ENCODE peak calls at places on chromosomes 6 and 20, in four cellular contexts. Q is HepG2, V is A549, G is H1. N is an unnamed sample.

GRCh38 chr6:25257686-25258348 is 21.4 kb upstream of the CARMIL1 start:
- DNase-seq in Q (no peak), V (no peak), G (no peak), N (no peak)

GRCh38 chr6:152625213-152625612 is 11.9 kb downstream of the SYNE1 start:
- DNase-seq in Q (no peak), V (no peak), G (no peak), N (no peak)

GRCh38 chr20:34578521-34579147 is 20.1 kb downstream of the MAP1LC3A start:
- DNase-seq in Q (no peak), V (no peak), G (no peak), N (no peak)

GRCh38 chr6:106461084-106461483 is 100.6 kb downstream of the CRYBG1 start:
- DNase-seq in Q (no peak), V (no peak), G (no peak), N (no peak)

GRCh38 chr6:110547266-110547964 is 71.0 kb upstream of the SLC22A16 start:
- DNase-seq in Q (peak), V (no peak), G (no peak), N (no peak)

GRCh38 chr6:16095180-16095579 is 33.7 kb upstream of the MYLIP start:
- DNase-seq in Q (no peak), V (no peak), G (no peak), N (no peak)

GRCh38 chr6:134299236-134299635 is 18.7 kb downstream of the SGK1 start:
- DNase-seq in Q (peak), V (peak), G (no peak), N (no peak)

GRCh38 chr6:111750753-111751684 is 122.2 kb downstream of the FYN start:
- DNase-seq in Q (no peak), V (no peak), G (peak), N (no peak)

GRCh38 chr6:151723152-151723551 is 84.3 kb upstream of the ESR1 start:
- DNase-seq in Q (no peak), V (no peak), G (no peak), N (no peak)

DNA sequence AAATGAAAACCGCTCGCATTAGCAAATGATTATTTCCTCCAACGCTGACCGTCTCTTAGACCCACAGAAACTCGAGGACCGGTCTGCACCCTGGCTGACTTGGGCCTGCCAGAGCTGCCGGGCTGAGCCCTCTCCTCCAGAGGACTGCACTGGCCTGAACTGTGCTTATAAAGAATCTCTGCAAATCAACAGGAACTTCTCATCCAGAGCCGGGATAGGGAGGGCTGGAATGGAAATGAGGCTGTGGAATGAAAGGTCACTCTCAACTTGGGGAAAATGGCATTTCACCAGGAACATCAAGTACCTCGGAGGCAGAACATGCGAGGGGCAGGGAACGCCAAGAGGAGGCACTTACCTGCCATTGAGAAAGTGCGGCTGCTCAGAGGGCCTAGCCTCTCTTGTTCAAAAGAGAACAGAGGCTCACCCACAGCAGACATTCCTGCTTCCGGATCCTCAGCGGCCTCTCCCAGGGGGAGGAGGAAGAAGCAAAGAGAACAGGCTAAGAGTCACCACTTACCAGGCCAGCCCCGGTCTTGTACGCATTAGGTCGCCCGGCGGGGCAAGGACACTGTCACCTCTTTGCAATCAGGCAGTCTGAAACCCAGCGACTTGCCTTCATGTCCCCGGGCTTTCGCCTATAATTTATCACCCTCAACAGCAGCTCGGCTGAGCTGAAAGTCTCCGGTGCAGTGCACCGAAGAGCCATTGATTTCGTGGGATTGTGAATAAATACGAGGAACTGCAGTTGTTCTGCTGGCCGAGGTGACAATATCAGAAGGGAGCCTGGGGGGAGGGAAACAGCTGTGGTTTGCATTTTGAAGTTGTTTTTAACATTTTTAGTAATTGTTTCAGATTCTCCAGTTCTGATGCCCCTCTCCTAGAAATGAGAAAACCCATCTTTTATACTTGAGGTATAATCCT is 37.6 kb downstream of the ZMYND8 start:
- DNase-seq in Q (peak), V (peak), G (no peak), N (peak)
- TF ChIP-seq RNF2 in Q (no peak), V (no peak), G (no peak), N (no peak)

GRCh38 chr20:64152906-64153305 is 11.3 kb upstream of the MYT1 start:
- DNase-seq in Q (no peak), V (no peak), G (no peak), N (no peak)
- TF ChIP-seq RNF2 in Q (no peak), V (no peak), G (no peak), N (no peak)

GRCh38 chr6:145963216-145964068 is 716 bp downstream of the SHPRH start:
- DNase-seq in Q (no peak), V (peak), G (peak), N (peak)
- TF ChIP-seq RNF2 in Q (peak), V (no peak), G (no peak), N (no peak)

GRCh38 chr6:37990762-37991525 is 171.4 kb downstream of the ZFAND3 start:
- DNase-seq in Q (no peak), V (peak), G (no peak), N (no peak)
- TF ChIP-seq RNF2 in Q (no peak), V (no peak), G (no peak), N (no peak)

GRCh38 chr6:117440558-117441525 is 15.1 kb upstream of the ROS1 start:
- DNase-seq in Q (no peak), V (peak), G (no peak), N (no peak)
- TF ChIP-seq RNF2 in Q (no peak), V (no peak), G (no peak), N (no peak)